ENCODE peak calls at places on chromosomes 7 and 10, in ten cellular contexts. One of them, this sample, is unnamed.

GRCh38 chr7:120862987-120863386 is 5.0 kb upstream of the TSPAN12 start:
- DNase-seq in stomach: no peak
- DNase-seq in K562: no peak
- DNase-seq in GM23338: no peak
- DNase-seq in GM12892: no peak
- DNase-seq in breast epithelium: no peak
- DNase-seq in upper lobe of left lung: no peak
- DNase-seq in transverse colon: no peak
- DNase-seq in GM12891: no peak
- DNase-seq in sigmoid colon: no peak
- DNase-seq in this sample: no peak

GRCh38 chr7:115356139-115356746 is 434.3 kb downstream of the MDFIC start:
- DNase-seq in breast epithelium: no peak
- DNase-seq in upper lobe of left lung: no peak
- DNase-seq in K562: no peak
- DNase-seq in transverse colon: no peak
- DNase-seq in GM23338: peak; percentile 64
- DNase-seq in sigmoid colon: no peak
- DNase-seq in stomach: no peak
- DNase-seq in GM12891: peak; percentile 0
- DNase-seq in GM12892: no peak
- DNase-seq in this sample: no peak

GRCh38 chr7:47375590-47375989 is 206.3 kb downstream of the TNS3 start:
- DNase-seq in breast epithelium: no peak
- DNase-seq in GM23338: no peak
- DNase-seq in sigmoid colon: peak; percentile 19
- DNase-seq in upper lobe of left lung: no peak
- DNase-seq in GM12892: no peak
- DNase-seq in stomach: no peak
- DNase-seq in K562: no peak
- DNase-seq in GM12891: no peak
- DNase-seq in transverse colon: no peak
- DNase-seq in this sample: no peak

GRCh38 chr10:113712755-113713154 is 33.0 kb downstream of the CASP7 start:
- DNase-seq in stomach: no peak
- DNase-seq in K562: no peak
- DNase-seq in GM12892: no peak
- DNase-seq in breast epithelium: no peak
- DNase-seq in GM12891: no peak
- DNase-seq in upper lobe of left lung: no peak
- DNase-seq in GM23338: peak; percentile 80
- DNase-seq in transverse colon: peak; percentile 55
- DNase-seq in sigmoid colon: no peak
- DNase-seq in this sample: no peak

GRCh38 chr7:93442478-93443224 is 131.9 kb downstream of the CALCR start:
- DNase-seq in stomach: peak; percentile 34
- DNase-seq in transverse colon: peak; percentile 13
- DNase-seq in K562: peak; percentile 57
- DNase-seq in GM12891: peak; percentile 3
- DNase-seq in upper lobe of left lung: no peak
- DNase-seq in GM23338: peak; percentile 86
- DNase-seq in GM12892: no peak
- DNase-seq in sigmoid colon: no peak
- DNase-seq in breast epithelium: no peak
- DNase-seq in this sample: no peak

GRCh38 chr7:1245596-1245995 is 12.9 kb downstream of the UNCX start:
- DNase-seq in GM12892: no peak
- DNase-seq in GM12891: no peak
- DNase-seq in transverse colon: no peak
- DNase-seq in sigmoid colon: no peak
- DNase-seq in upper lobe of left lung: peak; percentile 68
- DNase-seq in breast epithelium: no peak
- DNase-seq in GM23338: no peak
- DNase-seq in stomach: no peak
- DNase-seq in K562: no peak
- DNase-seq in this sample: no peak

GRCh38 chr7:69723663-69724062 is 125.4 kb downstream of the AUTS2 start:
- DNase-seq in sigmoid colon: no peak
- DNase-seq in GM23338: peak; percentile 46
- DNase-seq in stomach: no peak
- DNase-seq in upper lobe of left lung: no peak
- DNase-seq in transverse colon: no peak
- DNase-seq in GM12891: no peak
- DNase-seq in GM12892: no peak
- DNase-seq in breast epithelium: no peak
- DNase-seq in K562: no peak
- DNase-seq in this sample: no peak

GRCh38 chr7:113710310-113711106 is 208.3 kb downstream of the PPP1R3A start:
- DNase-seq in stomach: no peak
- DNase-seq in transverse colon: peak; percentile 20
- DNase-seq in sigmoid colon: no peak
- DNase-seq in breast epithelium: no peak
- DNase-seq in GM12891: peak; percentile 6
- DNase-seq in GM23338: peak; percentile 94
- DNase-seq in upper lobe of left lung: no peak
- DNase-seq in GM12892: peak; percentile 9
- DNase-seq in K562: peak; percentile 59
- DNase-seq in this sample: no peak

GRCh38 chr7:104328308-104328969 is at the start of gene LHFPL3:
- DNase-seq in transverse colon: no peak
- DNase-seq in stomach: no peak
- DNase-seq in K562: no peak
- DNase-seq in sigmoid colon: no peak
- DNase-seq in GM12891: no peak
- DNase-seq in upper lobe of left lung: peak; percentile 75
- DNase-seq in GM23338: peak; percentile 74
- DNase-seq in breast epithelium: no peak
- DNase-seq in GM12892: no peak
- DNase-seq in this sample: no peak

GRCh38 chr7:40077849-40078248 is 56.6 kb downstream of the MPLKIP start:
- DNase-seq in sigmoid colon: no peak
- DNase-seq in breast epithelium: no peak
- DNase-seq in upper lobe of left lung: no peak
- DNase-seq in GM12891: no peak
- DNase-seq in GM23338: no peak
- DNase-seq in transverse colon: no peak
- DNase-seq in stomach: no peak
- DNase-seq in GM12892: no peak
- DNase-seq in K562: no peak
- DNase-seq in this sample: no peak

GRCh38 chr10:99394761-99395386 is 35.5 kb downstream of the GOT1 start:
- DNase-seq in transverse colon: no peak
- DNase-seq in GM12891: no peak
- DNase-seq in GM12892: no peak
- DNase-seq in upper lobe of left lung: no peak
- DNase-seq in K562: no peak
- DNase-seq in sigmoid colon: no peak
- DNase-seq in GM23338: peak; percentile 26
- DNase-seq in breast epithelium: no peak
- DNase-seq in stomach: no peak
- DNase-seq in this sample: no peak

GRCh38 chr10:14712991-14713422 is 61.7 kb downstream of the FAM107B start:
- DNase-seq in stomach: no peak
- DNase-seq in transverse colon: no peak
- DNase-seq in GM12891: no peak
- DNase-seq in GM23338: no peak
- DNase-seq in GM12892: no peak
- DNase-seq in sigmoid colon: no peak
- DNase-seq in breast epithelium: no peak
- DNase-seq in upper lobe of left lung: no peak
- DNase-seq in K562: no peak
- DNase-seq in this sample: no peak

GRCh38 chr7:31175672-31176071 is 123.6 kb downstream of the ADCYAP1R1 start:
- DNase-seq in GM23338: peak; percentile 60
- DNase-seq in sigmoid colon: no peak
- DNase-seq in breast epithelium: no peak
- DNase-seq in stomach: no peak
- DNase-seq in GM12891: no peak
- DNase-seq in GM12892: no peak
- DNase-seq in K562: peak; percentile 11
- DNase-seq in transverse colon: no peak
- DNase-seq in upper lobe of left lung: no peak
- DNase-seq in this sample: no peak

GRCh38 chr7:140384894-140385650 is 13.3 kb downstream of the SLC37A3 start:
- DNase-seq in K562: no peak
- DNase-seq in sigmoid colon: peak; percentile 2
- DNase-seq in stomach: no peak
- DNase-seq in GM23338: no peak
- DNase-seq in GM12892: no peak
- DNase-seq in upper lobe of left lung: no peak
- DNase-seq in breast epithelium: no peak
- DNase-seq in transverse colon: no peak
- DNase-seq in GM12891: no peak
- DNase-seq in this sample: no peak

DNA sequence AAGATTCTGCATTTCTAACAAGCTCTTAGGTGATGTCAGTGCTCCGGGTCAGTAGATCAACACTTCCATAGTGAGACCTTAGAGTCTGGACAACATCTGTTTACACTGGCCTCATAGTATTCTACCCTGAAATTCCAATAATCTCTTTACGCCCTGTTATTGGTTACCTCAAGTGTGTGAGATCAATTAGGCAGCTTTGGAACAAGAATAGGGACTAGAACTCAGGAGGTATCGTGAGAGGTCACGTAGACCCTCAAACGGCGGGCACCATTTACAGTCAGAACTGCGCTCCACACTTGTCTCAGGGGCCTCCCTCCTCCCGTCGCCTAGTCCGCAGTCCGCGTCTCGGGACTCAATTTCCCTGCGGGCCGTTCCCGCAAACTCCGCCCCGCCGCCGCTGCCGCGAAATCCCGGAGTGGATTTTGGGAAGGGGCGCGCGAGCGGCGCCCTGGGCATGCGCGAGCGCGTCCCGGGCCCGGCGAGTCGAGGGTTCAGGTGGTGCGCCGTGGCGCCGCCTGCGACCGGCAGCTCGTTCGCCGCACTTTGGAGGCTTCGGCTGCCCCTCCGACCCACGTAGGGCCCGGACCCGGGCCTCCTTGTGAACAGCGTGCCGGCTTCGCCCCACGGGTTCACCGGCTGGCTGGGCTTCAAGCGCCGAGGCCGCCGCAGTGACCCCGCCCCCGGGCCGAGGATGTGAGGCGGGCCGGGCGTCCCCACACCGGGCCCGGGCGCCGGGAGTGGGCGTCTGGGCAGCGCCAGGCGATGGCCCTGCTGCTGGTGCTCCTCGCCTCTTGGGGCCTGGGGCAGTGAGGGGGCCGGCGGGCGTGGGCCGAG is at the start of gene PLEKHA8:
- DNase-seq in upper lobe of left lung: peak; percentile 99
- DNase-seq in stomach: peak; percentile 87
- DNase-seq in sigmoid colon: peak; percentile 93
- DNase-seq in transverse colon: peak; percentile 92
- DNase-seq in GM12892: peak; percentile 69
- DNase-seq in GM12891: peak; percentile 59
- DNase-seq in K562: peak; percentile 90
- DNase-seq in breast epithelium: peak; percentile 87
- DNase-seq in GM23338: peak; percentile 94
- DNase-seq in this sample: peak; percentile 92
- TF ChIP-seq POLR2AphosphoS5 in upper lobe of left lung: peak; percentile 47
- TF ChIP-seq POLR2AphosphoS5 in stomach: peak; percentile 89
- TF ChIP-seq POLR2AphosphoS5 in sigmoid colon: peak; percentile 79
- TF ChIP-seq POLR2AphosphoS5 in transverse colon: peak; percentile 78
- TF ChIP-seq POLR2AphosphoS5 in GM12892: no peak
- TF ChIP-seq POLR2AphosphoS5 in GM12891: no peak
- TF ChIP-seq POLR2AphosphoS5 in K562: peak; percentile 57
- TF ChIP-seq POLR2AphosphoS5 in breast epithelium: peak; percentile 63
- TF ChIP-seq POLR2AphosphoS5 in GM23338: peak; percentile 79
- TF ChIP-seq POLR2AphosphoS5 in this sample: no peak

GRCh38 chr7:116777613-116778380 is 84.6 kb upstream of the CAPZA2 start:
- DNase-seq in upper lobe of left lung: no peak
- DNase-seq in GM12891: no peak
- DNase-seq in stomach: no peak
- DNase-seq in GM23338: no peak
- DNase-seq in transverse colon: no peak
- DNase-seq in GM12892: no peak
- DNase-seq in breast epithelium: no peak
- DNase-seq in K562: no peak
- DNase-seq in sigmoid colon: no peak
- DNase-seq in this sample: no peak
- TF ChIP-seq POLR2AphosphoS5 in upper lobe of left lung: no peak
- TF ChIP-seq POLR2AphosphoS5 in GM12891: no peak
- TF ChIP-seq POLR2AphosphoS5 in stomach: no peak
- TF ChIP-seq POLR2AphosphoS5 in GM23338: no peak
- TF ChIP-seq POLR2AphosphoS5 in transverse colon: no peak
- TF ChIP-seq POLR2AphosphoS5 in GM12892: no peak
- TF ChIP-seq POLR2AphosphoS5 in breast epithelium: no peak
- TF ChIP-seq POLR2AphosphoS5 in K562: no peak
- TF ChIP-seq POLR2AphosphoS5 in sigmoid colon: no peak
- TF ChIP-seq POLR2AphosphoS5 in this sample: no peak

GRCh38 chr10:4280481-4281206 is 495.6 kb upstream of the KLF6 start:
- DNase-seq in GM23338: no peak
- DNase-seq in upper lobe of left lung: no peak
- DNase-seq in sigmoid colon: no peak
- DNase-seq in K562: no peak
- DNase-seq in transverse colon: peak; percentile 44
- DNase-seq in GM12892: no peak
- DNase-seq in stomach: no peak
- DNase-seq in breast epithelium: no peak
- DNase-seq in GM12891: no peak
- DNase-seq in this sample: no peak
- TF ChIP-seq POLR2AphosphoS5 in GM23338: no peak
- TF ChIP-seq POLR2AphosphoS5 in upper lobe of left lung: peak; percentile 45
- TF ChIP-seq POLR2AphosphoS5 in sigmoid colon: no peak
- TF ChIP-seq POLR2AphosphoS5 in K562: no peak
- TF ChIP-seq POLR2AphosphoS5 in transverse colon: peak; percentile 67
- TF ChIP-seq POLR2AphosphoS5 in GM12892: no peak
- TF ChIP-seq POLR2AphosphoS5 in stomach: peak; percentile 57
- TF ChIP-seq POLR2AphosphoS5 in breast epithelium: peak; percentile 31
- TF ChIP-seq POLR2AphosphoS5 in GM12891: no peak
- TF ChIP-seq POLR2AphosphoS5 in this sample: peak; percentile 31

GRCh38 chr7:151110941-151111645 is 24.8 kb downstream of the AGAP3 start:
- DNase-seq in transverse colon: peak; percentile 81
- DNase-seq in GM12891: peak; percentile 93
- DNase-seq in breast epithelium: peak; percentile 83
- DNase-seq in upper lobe of left lung: peak; percentile 85
- DNase-seq in GM23338: peak; percentile 92
- DNase-seq in stomach: peak; percentile 86
- DNase-seq in sigmoid colon: peak; percentile 90
- DNase-seq in GM12892: peak; percentile 94
- DNase-seq in K562: peak; percentile 93
- DNase-seq in this sample: peak; percentile 83

GRCh38 chr7:151114151-151115090 is 28.1 kb downstream of the AGAP3 start:
- DNase-seq in upper lobe of left lung: peak; percentile 90
- DNase-seq in GM12892: no peak
- DNase-seq in GM12891: peak; percentile 64
- DNase-seq in sigmoid colon: no peak
- DNase-seq in stomach: peak; percentile 41
- DNase-seq in transverse colon: peak; percentile 29
- DNase-seq in breast epithelium: no peak
- DNase-seq in GM23338: peak; percentile 84
- DNase-seq in K562: no peak
- DNase-seq in this sample: no peak

GRCh38 chr7:151115121-151115835 is 29.0 kb downstream of the AGAP3 start:
- DNase-seq in GM12892: peak; percentile 60
- DNase-seq in K562: no peak
- DNase-seq in transverse colon: no peak
- DNase-seq in breast epithelium: no peak
- DNase-seq in sigmoid colon: no peak
- DNase-seq in stomach: no peak
- DNase-seq in GM23338: peak; percentile 62
- DNase-seq in GM12891: peak; percentile 71
- DNase-seq in upper lobe of left lung: peak; percentile 89
- DNase-seq in this sample: no peak

GRCh38 chr7:151115836-151116418 is 29.7 kb downstream of the AGAP3 start:
- DNase-seq in GM23338: peak; percentile 63
- DNase-seq in breast epithelium: no peak
- DNase-seq in transverse colon: peak; percentile 78
- DNase-seq in sigmoid colon: no peak
- DNase-seq in GM12891: no peak
- DNase-seq in K562: no peak
- DNase-seq in upper lobe of left lung: peak; percentile 86
- DNase-seq in stomach: peak; percentile 81
- DNase-seq in GM12892: no peak
- DNase-seq in this sample: no peak

GRCh38 chr7:151113344-151114150 is 27.3 kb downstream of the AGAP3 start:
- DNase-seq in upper lobe of left lung: no peak
- DNase-seq in K562: peak; percentile 87
- DNase-seq in sigmoid colon: no peak
- DNase-seq in breast epithelium: no peak
- DNase-seq in GM23338: peak; percentile 79
- DNase-seq in GM12892: no peak
- DNase-seq in stomach: no peak
- DNase-seq in transverse colon: no peak
- DNase-seq in GM12891: no peak
- DNase-seq in this sample: no peak
- TF ChIP-seq POLR2AphosphoS5 in upper lobe of left lung: no peak
- TF ChIP-seq POLR2AphosphoS5 in K562: no peak
- TF ChIP-seq POLR2AphosphoS5 in sigmoid colon: no peak
- TF ChIP-seq POLR2AphosphoS5 in breast epithelium: no peak
- TF ChIP-seq POLR2AphosphoS5 in GM23338: no peak
- TF ChIP-seq POLR2AphosphoS5 in GM12892: no peak
- TF ChIP-seq POLR2AphosphoS5 in stomach: no peak
- TF ChIP-seq POLR2AphosphoS5 in transverse colon: no peak
- TF ChIP-seq POLR2AphosphoS5 in GM12891: no peak
- TF ChIP-seq POLR2AphosphoS5 in this sample: no peak

This sample was measured in suprapubic skin.